ENCODE peak calls at places on chromosomes 7 and 10, in four cellular contexts. D, E, N and R are unnamed samples.
A peak's percentile ranks its signal among the peaks of the same experiment; 100 is the strongest.

GRCh38 chr10:98006266-98006665 is 24.2 kb downstream of the CRTAC1 start:
- DNase-seq in D (no peak), E (peak; percentile 55), N (no peak), R (no peak)

GRCh38 chr7:78673272-78673671 is 780.2 kb downstream of the MAGI2 start:
- DNase-seq in D (no peak), E (no peak), N (no peak), R (no peak)

GRCh38 chr7:95690367-95690947 is 81.9 kb upstream of the DYNC1I1 start:
- DNase-seq in D (peak; percentile 6), E (peak; percentile 27), N (peak; percentile 8), R (peak; percentile 54)

GRCh38 chr10:47253651-47254375 is 46.2 kb upstream of the GDF10 start:
- DNase-seq in D (no peak), E (no peak), N (no peak), R (no peak)

GRCh38 chr7:47640215-47640739 is 58.4 kb upstream of the TNS3 start:
- DNase-seq in D (no peak), E (no peak), N (no peak), R (no peak)

GRCh38 chr10:22720667-22721066 is 6.3 kb upstream of the PIP4K2A start:
- DNase-seq in D (no peak), E (no peak), N (no peak), R (no peak)

GRCh38 chr7:130277763-130278643 is 11.3 kb downstream of the CPA2 start:
- DNase-seq in D (peak; percentile 26), E (peak; percentile 77), N (no peak), R (peak; percentile 42)

GRCh38 chr10:117631276-117632151 is 89.0 kb downstream of the EMX2 start:
- DNase-seq in D (no peak), E (no peak), N (no peak), R (no peak)

GRCh38 chr10:34286136-34286739 is 528.9 kb downstream of the PARD3 start:
- DNase-seq in D (no peak), E (no peak), N (no peak), R (peak; percentile 1)

GRCh38 chr10:6052247-6053221 is 9.6 kb downstream of the IL2RA start:
- DNase-seq in D (no peak), E (no peak), N (peak; percentile 73), R (no peak)

GRCh38 chr7:69656077-69656476 is 57.8 kb downstream of the AUTS2 start:
- DNase-seq in D (no peak), E (no peak), N (no peak), R (peak; percentile 14)

GRCh38 chr10:3071405-3072198 is 4.3 kb downstream of the PFKP start:
- DNase-seq in D (peak; percentile 95), E (no peak), N (no peak), R (peak; percentile 67)

GRCh38 chr10:98274562-98274961 is 6.6 kb upstream of the LOXL4 start:
- DNase-seq in D (no peak), E (no peak), N (no peak), R (no peak)

GRCh38 chr7:1817061-1817712 is 147.1 kb downstream of the ELFN1 start:
- DNase-seq in D (no peak), E (no peak), N (no peak), R (no peak)

GRCh38 chr7:55258631-55259030 is 106.5 kb upstream of the LANCL2 start:
- DNase-seq in D (no peak), E (no peak), N (no peak), R (no peak)

GRCh38 chr7:32890553-32891045 is 961 bp downstream of the KBTBD2 start:
- DNase-seq in D (no peak), E (peak; percentile 47), N (peak; percentile 46), R (peak; percentile 77)

GRCh38 chr10:73647211-73647874 is 6.1 kb upstream of the MYOZ1 start:
- DNase-seq in D (no peak), E (peak; percentile 96), N (no peak), R (no peak)

GRCh38 chr7:33722383-33723096 is 182.8 kb upstream of the BMPER start:
- DNase-seq in D (peak; percentile 73), E (peak; percentile 93), N (no peak), R (peak; percentile 31)

DNA sequence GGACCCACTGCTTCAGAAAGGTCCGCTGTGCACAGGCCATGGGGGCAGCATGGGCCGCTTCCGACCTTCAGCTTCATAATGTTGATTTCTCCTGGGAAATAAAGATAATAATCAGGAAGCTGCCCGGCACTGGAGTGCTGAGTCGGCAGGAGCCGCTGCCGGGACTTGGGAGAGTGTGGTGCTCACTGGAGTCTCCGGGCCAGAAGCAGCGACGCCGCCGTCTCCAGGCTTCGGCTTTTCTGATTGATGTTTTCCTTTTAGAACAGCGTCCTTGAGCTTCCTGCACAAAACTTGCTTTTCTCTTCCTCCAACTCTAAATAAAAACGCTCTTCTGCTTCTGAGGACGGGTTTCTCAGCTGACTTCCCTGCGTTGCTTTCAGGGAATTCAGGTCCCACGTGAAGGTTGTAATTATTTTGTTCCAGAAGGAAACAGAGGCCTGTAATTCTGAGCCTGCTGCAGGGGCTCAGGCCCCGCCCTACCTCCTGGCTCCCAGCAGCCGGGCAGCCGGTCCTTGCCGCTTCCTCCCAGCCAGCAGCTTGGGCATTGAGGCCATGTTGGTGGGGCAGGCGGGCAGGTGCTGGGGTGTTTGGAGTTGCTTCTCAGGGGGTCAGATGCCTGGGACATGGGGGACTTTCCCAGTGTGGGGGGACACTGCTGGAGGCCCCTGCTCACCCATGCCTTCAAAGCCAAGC is 14.7 kb downstream of the PWWP2B start:
- DNase-seq in D (no peak), E (peak; percentile 75), N (no peak), R (no peak)
- H3K4me3 ChIP-seq in D (no peak overlapping the region), E (no peak overlapping the region), N (no peak overlapping the region), R (no peak overlapping the region)

DNA sequence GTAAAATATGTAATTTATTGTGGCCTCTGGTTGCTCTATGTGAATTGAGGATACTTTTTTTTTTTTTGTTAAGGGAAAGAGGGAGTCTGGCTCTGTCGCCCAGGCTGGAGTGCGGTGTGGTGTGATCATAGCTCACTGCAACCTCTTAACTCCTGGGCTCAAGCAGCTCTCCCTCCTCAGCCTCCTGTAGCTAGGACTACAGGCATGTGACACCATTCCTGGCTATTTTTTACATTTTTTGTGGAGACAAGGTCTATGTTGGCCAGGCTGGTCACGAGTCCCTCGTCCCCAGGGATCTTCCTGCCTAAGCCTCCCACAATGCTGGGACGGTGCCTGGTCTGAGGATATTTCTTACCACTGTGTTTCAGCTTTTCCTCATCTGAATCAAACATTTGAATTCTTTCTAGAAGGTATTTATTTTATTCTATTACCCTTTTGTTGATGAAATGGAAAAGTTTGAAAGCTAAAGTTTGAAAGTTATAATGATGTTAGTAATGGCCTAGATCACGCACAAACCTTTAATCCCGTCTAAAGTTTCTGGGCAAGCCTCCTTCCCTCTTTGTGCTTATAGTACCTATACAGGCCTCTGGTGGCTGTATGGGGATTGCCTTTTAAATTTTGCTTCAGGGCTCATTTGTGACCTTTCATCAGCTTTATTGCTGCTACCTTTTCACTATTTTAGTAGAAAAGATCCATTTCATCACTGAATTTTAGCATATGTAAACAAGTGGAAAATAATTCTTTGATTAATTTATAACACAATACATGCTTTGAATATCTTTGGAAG is 2.0 kb downstream of the IFRD1 start:
- DNase-seq in D (peak; percentile 21), E (peak; percentile 20), N (no peak), R (peak; percentile 68)
- TF ChIP-seq CTCF in D (no peak), E (peak; percentile 51), N (peak; percentile 43), R (peak; percentile 54)

GRCh38 chr10:113961261-113961938 is 82.3 kb upstream of the ADRB1 start:
- DNase-seq in D (no peak), E (no peak), N (peak; percentile 86), R (peak; percentile 97)

GRCh38 chr10:113960617-113961260 is 82.9 kb upstream of the ADRB1 start:
- DNase-seq in D (no peak), E (no peak), N (no peak), R (peak; percentile 66)

GRCh38 chr10:113957013-113957412 is 86.7 kb upstream of the ADRB1 start:
- DNase-seq in D (no peak), E (no peak), N (no peak), R (no peak)

GRCh38 chr10:113959383-113959760 is 84.3 kb upstream of the ADRB1 start:
- DNase-seq in D (no peak), E (no peak), N (no peak), R (no peak)

GRCh38 chr10:113958631-113959382 is 84.9 kb upstream of the ADRB1 start:
- DNase-seq in D (peak; percentile 80), E (no peak), N (no peak), R (peak; percentile 77)
- TF ChIP-seq MAX in D (peak; percentile 33), E (no peak), N (no peak), R (no peak)

DNA sequence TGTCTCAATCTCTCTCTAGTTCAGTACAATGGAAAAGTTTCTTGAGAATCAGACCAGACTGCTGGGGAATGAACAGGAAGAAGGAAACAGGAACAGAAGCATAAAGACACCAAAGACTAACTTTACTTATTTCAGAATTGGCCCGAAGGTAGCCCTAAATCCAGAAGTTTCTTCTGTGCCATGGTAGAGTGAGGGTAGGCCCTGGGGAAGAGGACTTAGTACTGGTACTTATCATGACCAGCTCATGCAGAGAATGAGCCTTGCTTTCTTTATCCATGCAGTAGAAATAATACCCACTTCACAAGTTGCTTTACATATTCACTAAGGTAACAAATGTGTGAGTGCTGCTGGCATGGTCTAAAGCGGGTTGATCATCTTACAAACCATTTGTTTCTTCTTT is 153.8 kb downstream of the CELF2 start:
- DNase-seq in D (no peak), E (no peak), N (no peak), R (no peak)
- H3K4me3 ChIP-seq in D (no peak overlapping the region), E (no peak overlapping the region), N (peak overlapping the region; percentile 96), R (peak overlapping the region; percentile 96)

GRCh38 chr7:100606313-100606712 is 4.2 kb downstream of the PCOLCE start:
- DNase-seq in D (no peak), E (no peak), N (no peak), R (no peak)

GRCh38 chr7:100602889-100603696 is 930 bp downstream of the PCOLCE start:
- DNase-seq in D (no peak), E (peak; percentile 98), N (no peak), R (no peak)

GRCh38 chr7:100603697-100604077 is 1.5 kb downstream of the PCOLCE start:
- DNase-seq in D (no peak), E (no peak), N (no peak), R (peak; percentile 53)

GRCh38 chr7:100604976-100605911 is 3.1 kb downstream of the PCOLCE start:
- DNase-seq in D (peak; percentile 74), E (no peak), N (no peak), R (peak; percentile 75)

GRCh38 chr7:100604078-100604975 is 2.2 kb downstream of the PCOLCE start:
- DNase-seq in D (peak; percentile 90), E (peak; percentile 98), N (no peak), R (peak; percentile 94)
- TF ChIP-seq CTCF in D (peak; percentile 53), E (peak; percentile 59), N (peak; percentile 38), R (peak; percentile 52)